ENCODE peak calls at places on chromosomes 3 and 15, in eight cellular contexts. E is cardiac muscle cell, O is uterus, Q is stomach, V is thoracic aorta, I is spleen, M is WERI-Rb-1, T is upper lobe of right lung. S is an unnamed sample.

GRCh38 chr15:95916568-95916967 is 413.9 kb upstream of the NR2F2 start:
- DNase-seq in T (no peak), O (no peak), V (no peak), Q (no peak), M (no peak), I (no peak), E (no peak), S (no peak)

GRCh38 chr3:136720091-136720490 is 32.1 kb downstream of the STAG1 start:
- DNase-seq in T (no peak), V (no peak), I (no peak), O (no peak), M (no peak), Q (no peak), E (no peak), S (no peak)

GRCh38 chr3:148992027-148992634 is 791 bp downstream of the GYG1 start:
- DNase-seq in I (peak; percentile 92), E (no peak), V (peak; percentile 20), Q (peak; percentile 50), T (peak; percentile 81), M (peak; percentile 80), O (peak; percentile 55), S (no peak)

GRCh38 chr3:98893740-98894139 is 7.8 kb downstream of the DCBLD2 start:
- DNase-seq in V (no peak), E (no peak), O (no peak), I (no peak), Q (no peak), M (peak; percentile 68), T (no peak), S (no peak)

GRCh38 chr3:107987036-107987557 is 103.7 kb downstream of the CD47 start:
- DNase-seq in T (no peak), E (peak; percentile 99), O (peak; percentile 89), I (no peak), V (peak; percentile 79), Q (peak; percentile 84), M (no peak), S (peak; percentile 8)

GRCh38 chr3:185732782-185733181 is 92.1 kb downstream of the IGF2BP2 start:
- DNase-seq in T (no peak), I (no peak), V (no peak), O (no peak), E (peak; percentile 79), M (no peak), Q (no peak), S (no peak)

GRCh38 chr3:155619118-155619915 is 125.6 kb downstream of the PLCH1 start:
- DNase-seq in M (no peak), E (no peak), O (no peak), V (no peak), T (no peak), Q (no peak), I (no peak), S (no peak)

GRCh38 chr15:41513282-41514227 is at the start of gene LTK:
- DNase-seq in Q (no peak), I (no peak), E (no peak), M (peak; percentile 91), O (peak; percentile 21), V (no peak), T (no peak), S (no peak)

GRCh38 chr3:177523072-177523675 is 325.9 kb upstream of the TBL1XR1 start:
- DNase-seq in O (no peak), E (no peak), I (no peak), T (no peak), V (no peak), Q (no peak), M (no peak), S (no peak)

GRCh38 chr3:127770671-127771370 is 51.5 kb downstream of the MGLL start:
- DNase-seq in Q (no peak), O (no peak), V (no peak), T (peak; percentile 39), I (peak; percentile 66), E (no peak), M (no peak), S (no peak)

GRCh38 chr3:42701371-42702065 is 1.1 kb downstream of the HHATL start:
- DNase-seq in O (no peak), I (peak; percentile 77), Q (peak; percentile 54), V (peak; percentile 12), T (peak; percentile 80), E (peak; percentile 49), M (no peak), S (no peak)

GRCh38 chr3:65425880-65426279 is 612.8 kb downstream of the MAGI1 start:
- DNase-seq in I (no peak), O (no peak), V (no peak), E (peak; percentile 32), M (no peak), T (no peak), Q (no peak), S (no peak)

GRCh38 chr15:29398907-29399306 is 129.3 kb upstream of the NSMCE3 start:
- DNase-seq in V (no peak), M (no peak), T (no peak), I (no peak), Q (no peak), O (no peak), E (no peak), S (no peak)

GRCh38 chr3:130463221-130463620 is 53.8 kb upstream of the COL6A6 start:
- DNase-seq in E (no peak), I (no peak), V (no peak), O (no peak), Q (no peak), T (no peak), M (no peak), S (no peak)
- TF ChIP-seq CTCF in E (no peak), I (no peak), V (no peak), O (no peak), Q (no peak), T (no peak), M (no peak), S (no peak)

DNA sequence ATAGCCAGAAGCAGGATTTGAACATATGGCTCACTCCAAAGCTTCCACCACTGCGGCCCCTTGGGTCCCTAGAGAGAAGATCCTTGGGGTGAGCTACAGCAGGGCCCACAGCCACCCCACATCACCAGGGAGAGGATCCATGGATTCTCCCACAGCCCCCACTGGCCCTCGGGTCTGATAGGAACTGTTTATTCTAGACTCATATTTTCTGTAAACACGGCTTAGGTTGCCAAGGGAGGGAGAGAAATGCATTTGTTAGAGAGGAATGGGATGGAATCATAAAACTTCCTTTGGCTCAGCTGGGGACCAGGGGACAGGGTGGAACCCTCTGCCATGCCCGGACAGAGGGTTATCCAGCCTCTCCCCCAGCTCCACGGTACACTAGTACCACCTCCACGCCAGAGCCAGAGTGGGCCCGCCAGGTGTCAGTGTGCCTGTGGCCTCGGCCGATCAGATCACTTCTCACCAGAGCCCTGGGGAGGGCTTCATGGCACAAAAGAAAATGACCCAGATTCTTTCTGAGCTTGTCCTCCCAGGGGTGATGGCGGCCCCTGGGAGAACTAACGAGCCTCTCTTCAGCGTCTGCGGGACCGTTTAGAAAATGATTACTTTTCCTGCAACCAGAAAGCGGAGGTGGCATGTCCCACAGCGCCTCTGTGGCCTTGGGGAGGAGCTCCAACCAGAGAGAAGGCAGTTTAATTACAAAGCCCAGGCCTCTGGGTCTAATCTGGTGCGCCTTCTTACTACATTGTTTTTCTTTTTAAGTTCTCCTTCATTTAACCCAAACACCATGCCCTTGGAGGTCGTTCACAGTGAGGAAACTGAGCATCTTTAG is 33.7 kb downstream of the ADCY5 start:
- DNase-seq in M (no peak), V (no peak), Q (no peak), O (no peak), T (no peak), I (peak; percentile 65), E (no peak), S (no peak)
- H3K27ac ChIP-seq in M (no peak overlapping the region), V (peak overlapping the region; percentile 92), Q (peak overlapping the region; percentile 26), O (peak overlapping the region; percentile 88), T (peak overlapping the region; percentile 4), I (peak overlapping the region; percentile 66), E (no peak overlapping the region), S (peak overlapping the region; percentile 71)

DNA sequence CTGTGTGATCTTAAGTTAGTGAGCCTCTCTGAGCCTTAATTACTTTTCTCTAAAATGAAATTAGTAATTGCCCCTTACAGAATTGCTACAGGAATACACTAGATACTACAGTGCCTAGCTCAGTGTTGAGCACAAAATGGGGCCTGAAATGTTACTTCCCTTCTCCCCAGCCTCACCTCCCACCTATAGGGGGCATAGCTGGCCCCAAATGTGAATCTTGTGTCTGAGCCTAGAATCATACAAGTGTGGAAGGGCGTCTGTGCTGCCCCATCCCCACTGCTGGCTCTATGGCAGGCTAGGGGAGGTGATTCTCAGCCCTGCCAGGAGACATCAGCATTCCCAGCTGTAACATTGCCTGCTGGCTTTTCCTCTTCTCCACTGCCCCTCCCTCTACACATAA is 42.7 kb downstream of the IFT122 start:
- DNase-seq in O (no peak), E (no peak), Q (no peak), V (no peak), M (peak; percentile 21), T (no peak), I (no peak), S (no peak)
- TF ChIP-seq CTCF in O (no peak), E (peak; percentile 15), Q (no peak), V (no peak), M (peak; percentile 41), T (peak; percentile 6), I (no peak), S (no peak)

GRCh38 chr15:70703066-70703465 is 60.3 kb downstream of the UACA start:
- DNase-seq in O (no peak), M (no peak), Q (no peak), T (no peak), E (no peak), I (no peak), V (no peak), S (no peak)
- H3K27ac ChIP-seq in O (peak overlapping the region; percentile 62), M (no peak overlapping the region), Q (no peak overlapping the region), T (peak overlapping the region; percentile 72), E (peak overlapping the region; percentile 56), I (peak overlapping the region; percentile 40), V (peak overlapping the region; percentile 86), S (no peak overlapping the region)

DNA sequence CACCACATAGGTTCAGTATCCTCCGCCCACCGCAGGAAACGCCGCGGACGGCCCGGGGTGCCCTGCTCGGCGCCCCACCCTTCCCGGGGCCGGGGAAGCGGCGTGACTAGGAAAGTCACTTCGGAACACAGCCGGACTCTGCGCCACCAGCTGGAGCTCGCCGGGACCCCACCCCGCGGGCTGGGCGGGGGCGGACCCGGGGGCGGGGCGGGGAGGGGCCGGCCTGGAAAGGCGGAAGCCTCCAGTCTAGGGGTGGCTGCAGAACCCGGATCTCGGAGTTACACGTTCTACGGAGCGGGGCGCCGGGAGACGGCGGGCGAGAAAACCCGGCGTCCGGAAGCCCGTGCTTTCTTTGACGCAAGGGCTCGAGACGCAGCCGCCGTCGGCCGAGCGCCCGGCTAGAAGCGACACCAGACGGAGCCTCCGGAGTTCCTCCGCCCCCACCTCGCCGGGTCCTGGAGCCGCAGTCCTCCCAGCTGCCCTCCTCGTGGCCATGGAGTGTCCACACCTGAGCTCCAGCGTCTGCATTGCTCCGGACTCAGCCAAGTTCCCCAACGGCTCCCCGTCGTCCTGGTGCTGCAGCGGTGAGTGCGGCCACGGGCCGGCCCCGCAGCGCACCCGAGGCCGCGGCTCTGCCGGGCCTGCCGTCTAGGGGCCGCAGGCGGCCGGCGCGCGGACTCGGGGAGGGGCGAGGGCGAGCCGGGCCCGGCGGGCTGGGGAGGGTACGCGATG is at the start of gene USP3:
- DNase-seq in O (peak; percentile 97), E (peak; percentile 98), T (peak; percentile 97), Q (peak; percentile 95), M (peak; percentile 93), I (peak; percentile 99), V (peak; percentile 71), S (peak; percentile 69)
- TF ChIP-seq CTCF in O (peak; percentile 19), E (no peak), T (peak; percentile 54), Q (no peak), M (peak; percentile 32), I (peak; percentile 29), V (peak; percentile 63), S (peak; percentile 29)

S was measured in esophagus squamous epithelium.